ENCODE peak calls at places on chromosomes 2 and 18, in seven cellular contexts. Y is fibroblast of pulmonary artery, R is 8988T, S is DMS153, I is HS-5, W is T follicular helper cell, G is IMR-90. F is an unnamed sample.

GRCh38 chr18:9333441-9334350 is 877 bp upstream of the TWSG1 start:
- DNase-seq in I (no peak), G (no peak), R (peak), Y (no peak), W (peak), S (no peak), F (no peak)

GRCh38 chr18:40404284-40404683 is 1550.8 kb upstream of the PIK3C3 start:
- DNase-seq in I (peak), Y (no peak), W (no peak), R (no peak), G (peak), S (no peak), F (peak)

GRCh38 chr2:111247491-111247890 is 126.8 kb downstream of the BCL2L11 start:
- DNase-seq in W (no peak), Y (no peak), I (no peak), G (no peak), S (no peak), R (no peak), F (no peak)

GRCh38 chr2:96396095-96396494 is 60.5 kb downstream of the NCAPH start:
- DNase-seq in R (no peak), G (no peak), S (no peak), Y (no peak), W (no peak), I (no peak), F (no peak)

GRCh38 chr2:88182721-88183120 is 12.6 kb downstream of the THNSL2 start:
- DNase-seq in R (no peak), S (no peak), G (no peak), Y (no peak), I (no peak), W (no peak), F (no peak)

GRCh38 chr2:72931280-72931910 is 14.1 kb downstream of the EMX1 start:
- DNase-seq in W (no peak), R (no peak), I (peak), Y (no peak), G (peak), S (no peak), F (peak)

GRCh38 chr2:137420744-137421143 is 543.5 kb upstream of the HNMT start:
- DNase-seq in R (no peak), S (no peak), Y (no peak), I (no peak), G (no peak), W (no peak), F (no peak)

GRCh38 chr2:19099181-19099580 is 259.2 kb downstream of the OSR1 start:
- DNase-seq in R (no peak), Y (no peak), G (no peak), W (no peak), I (no peak), S (no peak), F (no peak)

GRCh38 chr2:156845806-156846558 is 409.8 kb downstream of the GPD2 start:
- DNase-seq in Y (no peak), I (no peak), W (no peak), S (no peak), G (peak), R (no peak), F (peak)

GRCh38 chr2:26299488-26300092 is 46.4 kb upstream of the SELENOI start:
- DNase-seq in I (no peak), G (peak), S (no peak), W (no peak), R (no peak), Y (peak), F (peak)

GRCh38 chr2:59887348-59887747 is 666.1 kb downstream of the BCL11A start:
- DNase-seq in R (no peak), G (no peak), I (no peak), S (no peak), W (no peak), Y (no peak), F (no peak)

F was measured in fibroblast of lung.